ENCODE peak calls at places on chromosomes 3 and 15, in seven cellular contexts. F is astrocyte, S is colonic mucosa, U is brain microvascular endothelial cell, Q is cardiac muscle cell, X is OCI-LY7, Y is fibroblast of lung. W is an unnamed sample.

GRCh38 chr3:124650798-124651197 is 79.5 kb upstream of the UMPS start:
- DNase-seq in S (no peak), Q (no peak), X (no peak), U (no peak), F (no peak), Y (no peak), W (no peak)

GRCh38 chr3:23648326-23648964 is 157.3 kb upstream of the UBE2E1 start:
- DNase-seq in Q (peak; percentile 42), S (no peak), Y (peak; percentile 66), U (no peak), X (no peak), F (no peak), W (no peak)

GRCh38 chr15:39579487-39580116 is 1.3 kb upstream of the THBS1 start:
- DNase-seq in Y (peak; percentile 95), F (peak; percentile 94), U (peak; percentile 90), Q (peak; percentile 95), S (no peak), X (no peak), W (no peak)

GRCh38 chr3:136048068-136048467 is 82.5 kb downstream of the PPP2R3A start:
- DNase-seq in S (no peak), F (no peak), Q (no peak), X (no peak), Y (no peak), U (no peak), W (no peak)

GRCh38 chr3:13513051-13513912 is 33.2 kb downstream of the HDAC11 start:
- DNase-seq in S (no peak), X (no peak), U (no peak), F (peak; percentile 29), Q (peak; percentile 18), Y (no peak), W (peak; percentile 67)

GRCh38 chr3:65847947-65848346 is 190.8 kb downstream of the MAGI1 start:
- DNase-seq in F (no peak), S (no peak), U (no peak), Q (no peak), Y (no peak), X (no peak), W (no peak)

GRCh38 chr3:42451116-42451515 is 40.7 kb upstream of the LYZL4 start:
- DNase-seq in S (no peak), Y (no peak), F (no peak), U (no peak), Q (peak; percentile 20), X (no peak), W (no peak)

GRCh38 chr15:70092462-70092850 is 5.3 kb downstream of the TLE3 start:
- DNase-seq in U (no peak), S (no peak), F (no peak), Y (peak; percentile 88), Q (peak; percentile 57), X (no peak), W (peak; percentile 5)

GRCh38 chr15:52505141-52505540 is 23.5 kb downstream of the MYO5A start:
- DNase-seq in S (no peak), X (peak; percentile 60), Y (no peak), F (no peak), Q (no peak), U (no peak), W (no peak)

GRCh38 chr15:74461847-74462511 is 1.0 kb upstream of the UBL7 start:
- DNase-seq in U (no peak), S (no peak), F (no peak), X (no peak), Q (no peak), Y (no peak), W (no peak)

GRCh38 chr3:81442758-81443456 is 318.5 kb downstream of the GBE1 start:
- DNase-seq in F (no peak), X (no peak), Q (no peak), U (no peak), Y (no peak), S (no peak), W (no peak)

GRCh38 chr15:29811691-29812383 is 10.4 kb downstream of the TJP1 start:
- DNase-seq in F (no peak), U (no peak), X (no peak), S (no peak), Y (no peak), Q (no peak), W (no peak)

GRCh38 chr3:178669758-178670157 is 133.5 kb downstream of the KCNMB2 start:
- DNase-seq in Q (peak; percentile 27), U (no peak), X (no peak), S (no peak), F (no peak), Y (no peak), W (no peak)

GRCh38 chr3:21830541-21830940 is 79.5 kb upstream of the ZNF385D start:
- DNase-seq in S (no peak), U (no peak), X (no peak), Y (no peak), F (no peak), Q (no peak), W (no peak)

GRCh38 chr3:109683746-109684145 is 346.4 kb upstream of the DPPA4 start:
- DNase-seq in Y (no peak), S (no peak), Q (no peak), X (no peak), F (no peak), U (no peak), W (no peak)

GRCh38 chr3:62562017-62562416 is 188.7 kb upstream of the FEZF2 start:
- DNase-seq in S (no peak), Y (peak; percentile 78), U (peak; percentile 56), X (no peak), F (peak; percentile 88), Q (peak; percentile 82), W (no peak)

GRCh38 chr3:112508261-112508660 is 9.0 kb upstream of the BTLA start:
- DNase-seq in X (no peak), Q (no peak), F (no peak), U (no peak), S (no peak), Y (no peak), W (no peak)

GRCh38 chr3:58052373-58053273 is 44.4 kb downstream of the FLNB start:
- DNase-seq in S (peak; percentile 84), X (no peak), Q (peak; percentile 95), Y (peak; percentile 95), F (peak; percentile 98), U (peak; percentile 98), W (no peak)

GRCh38 chr15:57320543-57321220 is 55.6 kb upstream of the CGNL1 start:
- DNase-seq in Q (peak; percentile 83), F (peak; percentile 76), U (peak; percentile 65), Y (peak; percentile 45), S (no peak), X (peak; percentile 61), W (peak; percentile 69)

GRCh38 chr15:68829068-68829467 is 8.4 kb upstream of the ANP32A start:
- DNase-seq in Y (peak; percentile 31), X (peak; percentile 79), S (no peak), F (no peak), U (peak; percentile 13), Q (no peak), W (no peak)
- TF ChIP-seq CTCF in Y (peak; percentile 8), X (peak; percentile 81), S (peak; percentile 17), F (peak; percentile 21), U (peak; percentile 66), Q (peak; percentile 41), W (peak; percentile 62)

GRCh38 chr3:487580-487979 is 291.0 kb downstream of the CHL1 start:
- DNase-seq in X (no peak), S (no peak), Q (no peak), Y (no peak), U (no peak), F (no peak), W (no peak)

GRCh38 chr3:480070-480469 is 283.5 kb downstream of the CHL1 start:
- DNase-seq in Q (no peak), X (no peak), Y (no peak), F (no peak), S (no peak), U (no peak), W (no peak)

GRCh38 chr3:482479-482878 is 285.9 kb downstream of the CHL1 start:
- DNase-seq in U (no peak), S (no peak), X (no peak), Y (no peak), Q (no peak), F (no peak), W (peak; percentile 80)

GRCh38 chr3:484302-484701 is 287.7 kb downstream of the CHL1 start:
- DNase-seq in F (no peak), Y (no peak), U (no peak), Q (peak; percentile 19), X (no peak), S (no peak), W (no peak)

DNA sequence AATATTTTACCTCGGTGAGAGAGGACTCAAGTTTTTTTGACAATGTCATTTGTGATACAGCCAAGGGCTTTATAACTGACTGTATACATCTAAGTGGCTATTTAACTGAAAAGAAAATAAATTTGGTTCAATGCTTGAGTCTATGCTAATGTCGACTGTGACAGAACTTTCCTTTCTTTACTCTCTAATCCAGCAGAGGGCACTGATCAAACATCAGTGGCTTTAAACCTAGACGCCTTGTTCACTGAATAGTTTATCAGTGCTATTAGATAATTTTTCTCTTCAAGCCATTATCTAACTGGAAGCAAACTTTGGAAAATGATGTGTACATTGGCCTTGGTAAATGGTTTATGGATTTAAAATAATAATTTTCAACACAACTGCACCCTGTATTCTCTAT is 285.1 kb downstream of the CHL1 start:
- DNase-seq in F (no peak), Q (peak; percentile 17), U (no peak), S (no peak), X (peak; percentile 42), Y (peak; percentile 3), W (no peak)
- TF ChIP-seq CTCF in F (no peak), Q (peak; percentile 25), U (peak; percentile 7), S (no peak), X (peak; percentile 77), Y (peak; percentile 13), W (peak; percentile 24)

GRCh38 chr15:78620021-78620838 is 566 bp downstream of the CHRNA3 start:
- DNase-seq in Y (no peak), Q (peak; percentile 15), F (no peak), S (no peak), U (no peak), X (no peak), W (no peak)
- TF ChIP-seq CTCF in Y (no peak), Q (peak; percentile 28), F (no peak), S (no peak), U (peak; percentile 61), X (no peak), W (peak; percentile 70)

GRCh38 chr3:67559029-67559605 is 95.3 kb downstream of the SUCLG2 start:
- DNase-seq in Y (no peak), S (no peak), F (no peak), X (no peak), Q (no peak), U (no peak), W (no peak)

GRCh38 chr3:67561995-67562394 is 92.4 kb downstream of the SUCLG2 start:
- DNase-seq in S (no peak), X (no peak), Y (no peak), Q (no peak), F (no peak), U (no peak), W (no peak)

GRCh38 chr3:67564008-67564407 is 90.4 kb downstream of the SUCLG2 start:
- DNase-seq in U (peak; percentile 20), F (no peak), Q (peak; percentile 16), Y (no peak), S (no peak), X (no peak), W (no peak)

GRCh38 chr3:67569324-67569723 is 85.1 kb downstream of the SUCLG2 start:
- DNase-seq in Y (no peak), Q (no peak), F (no peak), S (no peak), X (no peak), U (no peak), W (no peak)

DNA sequence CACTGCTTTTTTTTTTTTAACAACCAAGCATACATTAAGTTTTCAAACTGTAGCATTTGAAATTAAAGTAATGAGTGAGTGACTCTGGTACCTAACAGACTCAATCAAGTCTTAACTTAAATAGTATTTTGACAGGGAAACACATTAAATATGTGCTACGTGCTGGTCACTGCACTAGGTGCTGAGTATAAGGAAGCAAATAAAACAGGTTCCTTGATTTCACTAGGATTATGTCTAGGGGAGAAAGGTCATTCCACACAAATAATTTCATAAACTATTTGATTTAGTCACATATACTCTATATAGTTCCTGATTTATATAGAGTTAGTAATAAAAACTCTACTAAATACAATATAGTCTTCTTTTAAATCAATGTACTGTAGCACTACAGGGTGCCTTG is 89.4 kb downstream of the SUCLG2 start:
- DNase-seq in X (no peak), F (no peak), S (no peak), Q (no peak), U (no peak), Y (no peak), W (no peak)
- TF ChIP-seq CTCF in X (no peak), F (no peak), S (no peak), Q (no peak), U (no peak), Y (no peak), W (no peak)